ENCODE peak calls at places on chromosome 22, in seven cellular contexts. One of them, this sample, is unnamed.

GRCh38 chr22:16824718-16825687 is at the start of gene XKR3:
- DNase-seq in psoas muscle: no peak
- DNase-seq in immature natural killer cell: no peak
- DNase-seq in posterior cingulate gyrus: no peak
- DNase-seq in fibroblast of mammary gland: peak; percentile 74
- DNase-seq in HTR-8/SVneo: no peak
- DNase-seq in activated CD8-positive, alpha-beta memory T cell treated with anti-CD3 and anti-CD28 coated beads for 4 hours: no peak
- DNase-seq in this sample: peak; percentile 9

GRCh38 chr22:18970948-18971315 is 34.8 kb upstream of the PRODH start:
- DNase-seq in activated CD8-positive, alpha-beta memory T cell treated with anti-CD3 and anti-CD28 coated beads for 4 hours: no peak
- DNase-seq in fibroblast of mammary gland: no peak
- DNase-seq in HTR-8/SVneo: no peak
- DNase-seq in psoas muscle: no peak
- DNase-seq in posterior cingulate gyrus: no peak
- DNase-seq in immature natural killer cell: no peak
- DNase-seq in this sample: no peak

GRCh38 chr22:43441216-43441615 is 29.4 kb downstream of the MPPED1 start:
- DNase-seq in HTR-8/SVneo: no peak
- DNase-seq in immature natural killer cell: no peak
- DNase-seq in fibroblast of mammary gland: no peak
- DNase-seq in activated CD8-positive, alpha-beta memory T cell treated with anti-CD3 and anti-CD28 coated beads for 4 hours: no peak
- DNase-seq in psoas muscle: no peak
- DNase-seq in posterior cingulate gyrus: no peak
- DNase-seq in this sample: no peak

GRCh38 chr22:29947410-29948387 is 64.7 kb downstream of the MTMR3 start:
- DNase-seq in HTR-8/SVneo: no peak
- DNase-seq in activated CD8-positive, alpha-beta memory T cell treated with anti-CD3 and anti-CD28 coated beads for 4 hours: no peak
- DNase-seq in posterior cingulate gyrus: no peak
- DNase-seq in immature natural killer cell: no peak
- DNase-seq in psoas muscle: no peak
- DNase-seq in fibroblast of mammary gland: peak; percentile 30
- DNase-seq in this sample: no peak

GRCh38 chr22:33299245-33299956 is 241.2 kb upstream of the SYN3 start:
- DNase-seq in activated CD8-positive, alpha-beta memory T cell treated with anti-CD3 and anti-CD28 coated beads for 4 hours: no peak
- DNase-seq in HTR-8/SVneo: no peak
- DNase-seq in fibroblast of mammary gland: no peak
- DNase-seq in psoas muscle: no peak
- DNase-seq in posterior cingulate gyrus: no peak
- DNase-seq in immature natural killer cell: no peak
- DNase-seq in this sample: no peak

GRCh38 chr22:37048133-37048532 is 3.4 kb upstream of the KCTD17 start:
- DNase-seq in posterior cingulate gyrus: no peak
- DNase-seq in activated CD8-positive, alpha-beta memory T cell treated with anti-CD3 and anti-CD28 coated beads for 4 hours: no peak
- DNase-seq in immature natural killer cell: no peak
- DNase-seq in psoas muscle: no peak
- DNase-seq in HTR-8/SVneo: no peak
- DNase-seq in fibroblast of mammary gland: no peak
- DNase-seq in this sample: no peak

GRCh38 chr22:30640839-30641430 is 5.4 kb downstream of the SLC35E4 start:
- DNase-seq in fibroblast of mammary gland: no peak
- DNase-seq in posterior cingulate gyrus: no peak
- DNase-seq in psoas muscle: peak; percentile 77
- DNase-seq in HTR-8/SVneo: no peak
- DNase-seq in immature natural killer cell: no peak
- DNase-seq in activated CD8-positive, alpha-beta memory T cell treated with anti-CD3 and anti-CD28 coated beads for 4 hours: no peak
- DNase-seq in this sample: no peak

GRCh38 chr22:35489225-35489624 is 51.4 kb upstream of the RASD2 start:
- DNase-seq in activated CD8-positive, alpha-beta memory T cell treated with anti-CD3 and anti-CD28 coated beads for 4 hours: no peak
- DNase-seq in fibroblast of mammary gland: no peak
- DNase-seq in posterior cingulate gyrus: no peak
- DNase-seq in HTR-8/SVneo: no peak
- DNase-seq in psoas muscle: no peak
- DNase-seq in immature natural killer cell: no peak
- DNase-seq in this sample: peak; percentile 35

GRCh38 chr22:27152033-27152432 is 494.6 kb downstream of the MIAT start:
- DNase-seq in psoas muscle: no peak
- DNase-seq in activated CD8-positive, alpha-beta memory T cell treated with anti-CD3 and anti-CD28 coated beads for 4 hours: no peak
- DNase-seq in HTR-8/SVneo: no peak
- DNase-seq in fibroblast of mammary gland: no peak
- DNase-seq in immature natural killer cell: no peak
- DNase-seq in posterior cingulate gyrus: no peak
- DNase-seq in this sample: no peak

GRCh38 chr22:36955691-36956090 is 42.3 kb downstream of the CSF2RB start:
- DNase-seq in fibroblast of mammary gland: no peak
- DNase-seq in immature natural killer cell: no peak
- DNase-seq in activated CD8-positive, alpha-beta memory T cell treated with anti-CD3 and anti-CD28 coated beads for 4 hours: no peak
- DNase-seq in posterior cingulate gyrus: no peak
- DNase-seq in psoas muscle: no peak
- DNase-seq in HTR-8/SVneo: no peak
- DNase-seq in this sample: peak; percentile 44

GRCh38 chr22:23815781-23816551 is 22.8 kb downstream of the DERL3 start:
- DNase-seq in HTR-8/SVneo: no peak
- DNase-seq in immature natural killer cell: no peak
- DNase-seq in posterior cingulate gyrus: peak; percentile 53
- DNase-seq in psoas muscle: peak; percentile 69
- DNase-seq in activated CD8-positive, alpha-beta memory T cell treated with anti-CD3 and anti-CD28 coated beads for 4 hours: no peak
- DNase-seq in fibroblast of mammary gland: no peak
- DNase-seq in this sample: no peak

This sample was measured in foreskin keratinocyte.